ENCODE peak calls at places on chromosomes 5 and 9, in four cellular contexts. W is GM12892, A is C1 segment of cervical spinal cord, G is OCI-LY7. C is an unnamed sample.

GRCh38 chr5:131384616-131385214 is 120.9 kb downstream of the CDC42SE2 start:
- DNase-seq in W (no peak), A (no peak), G (no peak), C (no peak)

GRCh38 chr9:37836386-37836785 is 35.8 kb downstream of the DCAF10 start:
- DNase-seq in W (peak), A (no peak), G (no peak), C (no peak)

GRCh38 chr9:82923410-82924242 is 139.3 kb downstream of the RASEF start:
- DNase-seq in W (no peak), A (no peak), G (peak), C (no peak)

GRCh38 chr5:60992871-60993270 is 47.9 kb downstream of the NDUFAF2 start:
- DNase-seq in W (no peak), A (no peak), G (no peak), C (peak)

GRCh38 chr5:6729400-6730310 is 16.4 kb downstream of the TENT4A start:
- DNase-seq in W (no peak), A (no peak), G (peak), C (peak)

GRCh38 chr5:1318659-1319251 is 23.9 kb upstream of the TERT start:
- DNase-seq in W (peak), A (no peak), G (no peak), C (no peak)

GRCh38 chr5:142330026-142330425 is 5.2 kb upstream of the SPRY4 start:
- DNase-seq in W (no peak), A (no peak), G (no peak), C (no peak)

GRCh38 chr5:67233075-67233474 is 36.5 kb upstream of the CD180 start:
- DNase-seq in W (no peak), A (no peak), G (no peak), C (no peak)

GRCh38 chr9:101128623-101129022 is 100.1 kb downstream of the PLPPR1 start:
- DNase-seq in W (no peak), A (no peak), G (no peak), C (no peak)

GRCh38 chr5:149687789-149688188 is 42.3 kb upstream of the PPARGC1B start:
- DNase-seq in W (no peak), A (no peak), G (no peak), C (no peak)

GRCh38 chr9:118459832-118460425 is 755.7 kb downstream of the TLR4 start:
- DNase-seq in W (no peak), A (no peak), G (no peak), C (peak)

GRCh38 chr9:28031521-28032177 is 458.4 kb upstream of the C9orf72 start:
- DNase-seq in W (no peak), A (no peak), G (no peak), C (no peak)

GRCh38 chr9:118538981-118539380 is 830.3 kb downstream of the BRINP1 start:
- DNase-seq in W (no peak), A (no peak), G (no peak), C (no peak)

C was measured in heart left ventricle.